ENCODE peak calls at places on chromosomes 1 and 21, in eight cellular contexts. E is IMR-90; P is left ventricle myocardium superior; F is activated CD4-positive, alpha-beta T cell treated with anti-CD3 and anti-CD28 coated beads, Interleukin-2, amount 50 U/mL, for 48 hours; T is mesendoderm; C is NCI-H446 treated with DMSO at 0.1 percent for 48 hours; U is NCI-H1417; W is stimulated activated CD8-positive, alpha-beta memory T cell treated with anti-CD3 and anti-CD28 coated beads, Interleukin-7, amount 100 ng/mL, for 1 hour. R is an unnamed sample.

GRCh38 chr1:204255966-204256365 is 42.2 kb upstream of the GOLT1A start:
- DNase-seq in P (no peak), W (no peak), C (no peak), T (peak), F (no peak), U (no peak), E (peak), R (no peak)

GRCh38 chr1:4711191-4711915 is 56.9 kb downstream of the AJAP1 start:
- DNase-seq in F (no peak), T (no peak), C (no peak), W (no peak), P (no peak), U (peak), E (no peak), R (no peak)

GRCh38 chr1:46804027-46804889 is 5.4 kb downstream of the CYP4B1 start:
- DNase-seq in F (no peak), T (no peak), P (peak), U (no peak), C (no peak), E (no peak), W (no peak), R (no peak)

GRCh38 chr1:30327370-30328099 is 395.9 kb downstream of the MATN1 start:
- DNase-seq in T (no peak), P (no peak), W (no peak), C (no peak), U (no peak), F (no peak), E (no peak), R (no peak)

GRCh38 chr1:229487181-229487580 is 21.0 kb downstream of the NUP133 start:
- DNase-seq in T (no peak), E (no peak), P (no peak), W (no peak), U (no peak), C (no peak), F (no peak), R (no peak)

GRCh38 chr1:54701066-54701465 is 14.6 kb upstream of the TTC4 start:
- DNase-seq in E (no peak), P (no peak), F (no peak), U (no peak), T (no peak), C (no peak), W (no peak), R (no peak)

GRCh38 chr1:68384321-68384813 is 65.4 kb downstream of the RPE65 start:
- DNase-seq in U (no peak), P (no peak), E (peak), W (no peak), F (no peak), T (peak), C (peak), R (no peak)

GRCh38 chr1:94883688-94884087 is 43.2 kb downstream of the CNN3 start:
- DNase-seq in E (peak), C (no peak), U (no peak), P (no peak), T (no peak), W (no peak), F (no peak), R (no peak)

GRCh38 chr1:161206411-161207140 is 4.4 kb downstream of the NDUFS2 start:
- DNase-seq in W (no peak), E (peak), C (no peak), F (no peak), T (no peak), P (no peak), U (no peak), R (no peak)

GRCh38 chr1:71083271-71083670 is 2.4 kb upstream of the ZRANB2 start:
- DNase-seq in F (no peak), P (no peak), U (no peak), C (no peak), T (no peak), W (no peak), E (no peak), R (no peak)

GRCh38 chr1:211323156-211324063 is 3.2 kb upstream of the TRAF5 start:
- DNase-seq in U (peak), C (peak), W (peak), F (peak), E (peak), P (no peak), T (peak), R (no peak)

GRCh38 chr1:38076038-38076437 is 29.4 kb upstream of the POU3F1 start:
- DNase-seq in W (no peak), C (no peak), U (no peak), T (peak), P (peak), F (no peak), E (peak), R (no peak)

GRCh38 chr1:97553975-97554374 is 366.9 kb downstream of the DPYD start:
- DNase-seq in C (no peak), F (no peak), P (no peak), E (no peak), W (no peak), T (no peak), U (no peak), R (no peak)

GRCh38 chr1:176073524-176074157 is 133.4 kb downstream of the COP1 start:
- DNase-seq in W (no peak), C (peak), T (peak), U (peak), P (no peak), F (peak), E (peak), R (peak)

GRCh38 chr1:68916227-68916853 is 419.5 kb upstream of the DEPDC1 start:
- DNase-seq in E (peak), T (peak), P (no peak), W (no peak), U (peak), F (no peak), C (peak), R (no peak)

GRCh38 chr1:3384407-3384806 is 70.1 kb upstream of the ARHGEF16 start:
- DNase-seq in C (no peak), P (no peak), E (no peak), F (no peak), W (peak), U (no peak), T (no peak), R (no peak)

GRCh38 chr1:176102243-176102642 is 104.8 kb downstream of the COP1 start:
- DNase-seq in P (no peak), U (no peak), E (peak), C (no peak), W (no peak), T (peak), F (no peak), R (no peak)

GRCh38 chr1:162697140-162697895 is 65.1 kb downstream of the DDR2 start:
- DNase-seq in F (no peak), E (no peak), W (no peak), U (no peak), T (no peak), P (no peak), C (no peak), R (no peak)

GRCh38 chr1:203556047-203556851 is 62.3 kb downstream of the OPTC start:
- DNase-seq in U (no peak), C (no peak), W (no peak), T (peak), E (peak), F (no peak), P (peak), R (no peak)

GRCh38 chr1:154445040-154445472 is 39.9 kb downstream of the IL6R start:
- DNase-seq in T (peak), W (no peak), E (peak), P (no peak), U (no peak), F (peak), C (no peak), R (no peak)

GRCh38 chr1:6136516-6137220 is 43.5 kb downstream of the CHD5 start:
- DNase-seq in E (no peak), P (peak), W (no peak), T (no peak), C (no peak), U (no peak), F (no peak), R (no peak)

GRCh38 chr21:26801524-26801923 is 43.7 kb downstream of the ADAMTS1 start:
- DNase-seq in U (no peak), W (no peak), F (no peak), E (peak), C (no peak), P (no peak), T (no peak), R (no peak)

GRCh38 chr1:218346391-218347204 is 1.5 kb downstream of the TGFB2 start:
- DNase-seq in P (peak), T (peak), U (no peak), E (peak), F (peak), C (no peak), W (no peak), R (no peak)

GRCh38 chr1:59669752-59670312 is 144.9 kb upstream of the HOOK1 start:
- DNase-seq in T (peak), C (no peak), U (no peak), F (no peak), P (peak), E (peak), W (no peak), R (no peak)

GRCh38 chr1:16075337-16076002 is 2.0 kb upstream of the FAM131C start:
- DNase-seq in P (peak), U (no peak), T (no peak), F (no peak), W (no peak), C (no peak), E (peak), R (no peak)

GRCh38 chr1:43058545-43059360 is 100.1 kb upstream of the SLC2A1 start:
- DNase-seq in T (no peak), E (peak), C (no peak), P (no peak), W (no peak), F (peak), U (no peak), R (no peak)

GRCh38 chr1:153352523-153352922 is 3.9 kb upstream of the PGLYRP4 start:
- DNase-seq in C (peak), P (peak), W (peak), F (peak), E (peak), T (peak), U (peak), R (peak)

GRCh38 chr1:44225761-44226160 is 12.5 kb downstream of the DMAP1 start:
- DNase-seq in P (no peak), E (no peak), F (no peak), T (no peak), W (no peak), C (no peak), U (no peak), R (no peak)

GRCh38 chr1:44707959-44708831 is 22.8 kb downstream of the RNU5D-1 start:
- DNase-seq in C (peak), E (peak), U (peak), W (no peak), F (peak), P (no peak), T (peak), R (no peak)

GRCh38 chr1:37100310-37100709 is 66.0 kb upstream of the GRIK3 start:
- DNase-seq in P (no peak), C (no peak), E (no peak), W (no peak), T (no peak), F (no peak), U (no peak), R (no peak)

GRCh38 chr1:13697738-13698137 is 2.2 kb upstream of the PRDM2 start:
- DNase-seq in E (no peak), T (peak), W (no peak), C (no peak), F (peak), U (no peak), P (no peak), R (no peak)

GRCh38 chr1:84570436-84571149 is 3.6 kb downstream of the CTBS start:
- DNase-seq in E (peak), U (no peak), P (no peak), W (no peak), C (no peak), T (no peak), F (no peak), R (no peak)

GRCh38 chr1:213099682-213100399 is 48.8 kb downstream of the RPS6KC1 start:
- DNase-seq in U (no peak), W (no peak), E (no peak), P (no peak), T (no peak), F (no peak), C (no peak), R (no peak)

GRCh38 chr1:12088607-12089006 is 25.5 kb downstream of the TNFRSF8 start:
- DNase-seq in F (peak), T (no peak), E (no peak), C (no peak), P (peak), W (no peak), U (no peak), R (no peak)

GRCh38 chr1:198018529-198018928 is 101.4 kb downstream of the LHX9 start:
- DNase-seq in P (no peak), W (no peak), U (no peak), T (no peak), F (no peak), E (peak), C (no peak), R (no peak)

R was measured in NCI-H187 treated with DMSO at 0.1 percent for 48 hours.